ENCODE peak calls at places on chromosome X, in five cellular contexts. Y is ovary, W is uterus, M is stomach, B is right lobe of liver. C is an unnamed sample.

GRCh38 chrX:52504551-52504950 is 8.9 kb downstream of the XAGE1A start:
- DNase-seq in Y (no peak), W (no peak), M (no peak), B (no peak), C (no peak)

GRCh38 chrX:9114245-9114644 is 80.3 kb upstream of the FAM9B start:
- DNase-seq in Y (no peak), W (no peak), M (no peak), B (no peak), C (no peak)

GRCh38 chrX:104987063-104987462 is 233.4 kb downstream of the TEX13A start:
- DNase-seq in Y (no peak), W (no peak), M (no peak), B (no peak), C (no peak)

GRCh38 chrX:77087529-77088169 is 359.5 kb upstream of the FGF16 start:
- DNase-seq in Y (peak; percentile 33), W (peak; percentile 39), M (no peak), B (no peak), C (no peak)

GRCh38 chrX:105263171-105263570 is 42.7 kb upstream of the TEX13A start:
- DNase-seq in Y (no peak), W (no peak), M (no peak), B (no peak), C (no peak)

GRCh38 chrX:65928522-65928921 is 111.4 kb downstream of the VSIG4 start:
- DNase-seq in Y (no peak), W (no peak), M (no peak), B (no peak), C (no peak)

GRCh38 chrX:123601437-123601836 is 131.4 kb downstream of the THOC2 start:
- DNase-seq in Y (no peak), W (no peak), M (no peak), B (no peak), C (no peak)

GRCh38 chrX:40151211-40152172 is 53.7 kb upstream of the BCOR start:
- DNase-seq in Y (peak; percentile 59), W (no peak), M (peak; percentile 71), B (peak; percentile 27), C (no peak)

GRCh38 chrX:54087661-54088060 is 43.4 kb upstream of the PHF8 start:
- DNase-seq in Y (no peak), W (no peak), M (no peak), B (no peak), C (no peak)

GRCh38 chrX:9867214-9867613 is 81.0 kb downstream of the SHROOM2 start:
- DNase-seq in Y (no peak), W (no peak), M (no peak), B (no peak), C (no peak)

GRCh38 chrX:133555796-133556458 is 140.6 kb upstream of the GPC4 start:
- DNase-seq in Y (no peak), W (no peak), M (no peak), B (no peak), C (no peak)

GRCh38 chrX:85024044-85024443 is 20.4 kb downstream of the APOOL start:
- DNase-seq in Y (no peak), W (no peak), M (no peak), B (no peak), C (peak; percentile 21)

GRCh38 chrX:50805316-50805715 is 8.7 kb downstream of the SHROOM4 start:
- DNase-seq in Y (no peak), W (no peak), M (no peak), B (no peak), C (no peak)

GRCh38 chrX:152637649-152638442 is at the start of gene GABRQ:
- DNase-seq in Y (no peak), W (no peak), M (peak; percentile 29), B (peak; percentile 45), C (peak; percentile 57)

GRCh38 chrX:47217121-47217851 is 1.2 kb upstream of the CDK16 start:
- DNase-seq in Y (no peak), W (peak; percentile 44), M (no peak), B (no peak), C (peak; percentile 30)

GRCh38 chrX:153307546-153308175 is 13.9 kb downstream of the PNMA6F start:
- DNase-seq in Y (no peak), W (no peak), M (no peak), B (no peak), C (no peak)

GRCh38 chrX:54042609-54043010 is 1.7 kb downstream of the PHF8 start:
- DNase-seq in Y (peak; percentile 60), W (peak; percentile 45), M (no peak), B (peak; percentile 46), C (peak; percentile 68)

DNA sequence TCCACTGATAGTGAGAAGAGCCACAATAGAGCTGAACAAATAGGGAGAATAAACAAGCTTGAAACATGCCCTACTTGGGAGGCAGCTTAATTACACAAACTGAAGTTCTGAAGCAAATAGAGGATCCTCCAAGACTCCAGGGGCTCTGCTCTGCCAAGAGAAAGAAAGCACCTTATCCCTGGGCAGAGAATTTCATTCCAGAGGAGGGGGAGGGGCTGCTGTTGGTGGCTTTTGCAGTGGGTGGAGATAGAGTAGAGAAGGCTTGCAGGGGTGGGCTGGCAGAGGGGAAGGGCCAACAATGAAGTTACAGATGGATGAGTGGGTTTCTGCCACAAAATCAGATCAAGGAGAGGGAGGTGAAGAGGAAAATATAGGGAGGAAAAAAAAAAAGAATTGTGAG is 1.0 kb upstream of the LPAR4 start:
- DNase-seq in Y (no peak), W (no peak), M (no peak), B (no peak), C (no peak)
- TF ChIP-seq POLR2A in Y (no peak), W (no peak), M (no peak), B (no peak), C (no peak)

GRCh38 chrX:129843209-129843458 is 552 bp downstream of the ZDHHC9 start:
- DNase-seq in Y (no peak), W (no peak), M (no peak), B (no peak), C (no peak)

GRCh38 chrX:129842510-129843208 is 1.0 kb downstream of the ZDHHC9 start:
- DNase-seq in Y (peak; percentile 28), W (peak; percentile 19), M (peak; percentile 55), B (peak; percentile 53), C (peak; percentile 21)

GRCh38 chrX:129843459-129844306 is at the start of gene ZDHHC9:
- DNase-seq in Y (peak; percentile 89), W (peak; percentile 87), M (peak; percentile 89), B (peak; percentile 88), C (peak; percentile 92)

GRCh38 chrX:129846686-129847085 is 3.0 kb upstream of the ZDHHC9 start:
- DNase-seq in Y (no peak), W (no peak), M (no peak), B (no peak), C (no peak)

GRCh38 chrX:129845616-129846190 is 2.0 kb upstream of the ZDHHC9 start:
- DNase-seq in Y (no peak), W (no peak), M (no peak), B (no peak), C (no peak)
- TF ChIP-seq POLR2A in Y (no peak), W (no peak), M (no peak), B (no peak), C (no peak)

GRCh38 chrX:13082286-13083065 is 38.1 kb upstream of the FAM9C start:
- DNase-seq in Y (no peak), W (no peak), M (no peak), B (no peak), C (no peak)
- TF ChIP-seq POLR2A in Y (no peak), W (no peak), M (no peak), B (no peak), C (no peak)

GRCh38 chrX:1389993-1390285 is 2.0 kb downstream of the SLC25A6 start:
- DNase-seq in Y (peak; percentile 14), W (no peak), M (no peak), B (no peak), C (no peak)

GRCh38 chrX:1391370-1391706 is 575 bp downstream of the SLC25A6 start:
- DNase-seq in Y (no peak), W (no peak), M (no peak), B (peak; percentile 93), C (no peak)

GRCh38 chrX:1390621-1391369 is 1.1 kb downstream of the SLC25A6 start:
- DNase-seq in Y (peak; percentile 21), W (peak; percentile 12), M (peak; percentile 25), B (no peak), C (no peak)

GRCh38 chrX:1388651-1389050 is 3.3 kb downstream of the SLC25A6 start:
- DNase-seq in Y (no peak), W (no peak), M (peak; percentile 15), B (no peak), C (no peak)

DNA sequence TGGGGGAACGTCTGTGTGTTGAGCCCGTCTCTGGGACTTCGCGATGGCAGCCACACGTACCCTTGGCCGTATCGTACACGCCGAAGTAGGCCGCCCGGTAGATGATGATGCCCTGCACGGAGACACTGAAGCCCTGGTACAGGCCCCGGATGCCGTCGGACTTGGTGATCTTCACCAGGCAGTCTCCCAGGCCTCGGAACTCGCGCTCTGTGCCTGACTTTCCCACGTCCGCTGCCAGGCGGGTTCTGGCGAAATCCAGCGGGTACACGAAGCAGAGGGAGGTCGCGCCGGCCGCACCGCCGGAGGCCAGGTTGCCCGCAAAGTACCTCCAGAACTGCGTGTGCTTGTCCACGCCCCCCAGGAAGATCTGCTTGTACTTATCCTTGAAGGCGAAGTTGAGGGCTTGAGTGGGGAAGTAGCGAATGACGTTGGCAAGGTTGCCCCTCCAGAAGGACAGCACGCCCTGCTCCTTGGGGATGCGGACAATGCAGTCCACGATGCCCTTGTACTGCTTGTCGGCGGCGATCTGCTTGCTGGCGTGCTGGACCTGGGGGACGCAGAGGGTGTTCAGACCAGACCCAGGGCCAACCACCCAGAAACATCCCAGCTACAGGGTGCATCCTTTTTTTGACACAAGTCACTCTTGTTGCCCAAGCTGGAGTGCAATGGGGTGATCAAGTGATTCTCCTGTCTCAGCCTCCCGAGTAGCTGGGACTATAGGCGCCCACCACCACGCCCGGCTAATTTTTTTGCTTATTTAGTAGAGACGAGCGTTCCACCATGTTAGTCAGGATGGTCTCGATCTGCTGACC is 2.5 kb downstream of the SLC25A6 start:
- DNase-seq in Y (peak; percentile 21), W (no peak), M (peak; percentile 24), B (no peak), C (no peak)
- TF ChIP-seq POLR2A in Y (no peak), W (no peak), M (no peak), B (no peak), C (no peak)

DNA sequence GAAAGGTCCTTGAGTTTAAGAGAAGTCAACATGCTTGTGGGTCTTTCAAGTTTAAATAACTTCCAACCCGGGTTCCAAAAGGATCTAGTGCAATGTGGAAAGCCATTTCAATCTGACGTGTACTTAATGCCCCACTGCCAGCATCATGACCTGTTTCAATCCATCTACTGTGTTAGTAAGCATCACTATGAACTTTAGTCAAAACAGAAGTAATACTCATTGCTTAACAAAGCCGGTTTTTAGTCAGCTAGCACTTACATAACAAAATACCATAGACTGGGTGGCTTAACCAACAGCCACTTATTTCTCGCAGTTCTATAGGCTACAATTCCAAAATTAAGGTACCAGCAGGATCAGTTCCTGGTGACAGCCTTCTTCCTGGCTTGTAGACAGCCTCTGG is 677.5 kb downstream of the DMD start:
- DNase-seq in Y (no peak), W (no peak), M (no peak), B (no peak), C (no peak)
- TF ChIP-seq POLR2A in Y (no peak), W (no peak), M (no peak), B (no peak), C (no peak)

C was measured in erythroblast.